ENCODE peak calls at places on chromosomes 2 and 18, in seven cellular contexts. F is GM23338, G is breast epithelium, I is K562, L is stomach, S is spleen, J is transverse colon. V is an unnamed sample.

GRCh38 chr18:38038242-38038641 is 472.6 kb upstream of the CELF4 start:
- DNase-seq in F (no peak), G (no peak), I (no peak), L (no peak), S (no peak), J (no peak), V (no peak)

GRCh38 chr2:9112079-9112721 is 94.4 kb upstream of the ASAP2 start:
- DNase-seq in F (no peak), G (no peak), I (peak; percentile 66), L (peak; percentile 42), S (no peak), J (no peak), V (no peak)

GRCh38 chr18:23981369-23981768 is 33.2 kb upstream of the TTC39C start:
- DNase-seq in F (no peak), G (no peak), I (no peak), L (no peak), S (no peak), J (no peak), V (no peak)

GRCh38 chr2:120452131-120452530 is 106.2 kb downstream of the INHBB start:
- DNase-seq in F (no peak), G (no peak), I (no peak), L (no peak), S (peak; percentile 51), J (no peak), V (no peak)

GRCh38 chr2:145040433-145040832 is 520.5 kb upstream of the ZEB2 start:
- DNase-seq in F (no peak), G (no peak), I (no peak), L (no peak), S (no peak), J (no peak), V (no peak)

GRCh38 chr2:107595749-107596148 is 230.9 kb upstream of the RGPD4 start:
- DNase-seq in F (peak; percentile 8), G (no peak), I (no peak), L (no peak), S (no peak), J (no peak), V (no peak)

GRCh38 chr2:231714639-231715498 is 6.5 kb downstream of the PTMA start:
- DNase-seq in F (peak; percentile 99), G (peak; percentile 72), I (peak; percentile 60), L (peak; percentile 80), S (peak; percentile 90), J (peak; percentile 81), V (peak; percentile 35)

GRCh38 chr2:178514664-178515063 is 34.4 kb downstream of the PLEKHA3 start:
- DNase-seq in F (no peak), G (no peak), I (no peak), L (no peak), S (no peak), J (no peak), V (no peak)

GRCh38 chr2:171550613-171551012 is 28.3 kb downstream of the CYBRD1 start:
- DNase-seq in F (no peak), G (no peak), I (no peak), L (no peak), S (no peak), J (no peak), V (no peak)

GRCh38 chr2:70887550-70888229 is 48.0 kb upstream of the ATP6V1B1 start:
- DNase-seq in F (peak; percentile 93), G (no peak), I (no peak), L (peak; percentile 40), S (no peak), J (peak; percentile 54), V (no peak)

GRCh38 chr2:73386342-73386868 is 769 bp downstream of the ALMS1 start:
- DNase-seq in F (peak; percentile 40), G (no peak), I (no peak), L (no peak), S (no peak), J (no peak), V (no peak)

GRCh38 chr2:195573314-195573713 is 83.7 kb upstream of the SLC39A10 start:
- DNase-seq in F (no peak), G (no peak), I (no peak), L (no peak), S (no peak), J (no peak), V (no peak)
- H3K27ac ChIP-seq in F (no peak overlapping the region), G (no peak overlapping the region), I (no peak overlapping the region), L (no peak overlapping the region), S (no peak overlapping the region), J (no peak overlapping the region), V (no peak overlapping the region)

DNA sequence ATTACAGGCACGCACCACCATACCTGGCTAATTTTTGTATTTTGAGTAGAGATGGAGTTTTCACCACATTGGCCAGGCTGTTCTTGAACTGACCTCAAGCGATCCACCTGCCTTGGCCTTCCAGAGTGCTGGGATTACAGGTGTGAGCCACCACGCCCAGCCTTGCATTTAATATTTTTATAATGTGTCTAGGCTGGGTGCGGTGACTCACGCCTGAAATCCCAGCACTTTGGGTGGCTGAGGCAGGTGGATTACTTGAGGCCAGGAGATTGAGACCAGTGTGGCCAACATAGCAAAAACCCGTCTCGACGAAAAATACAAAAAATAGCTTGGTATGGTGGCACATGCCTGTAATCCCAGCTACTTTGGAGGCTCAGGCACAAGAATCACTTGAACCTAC is 3.2 kb downstream of the RPL37A start:
- DNase-seq in F (no peak), G (no peak), I (no peak), L (no peak), S (no peak), J (peak; percentile 47), V (no peak)
- H3K4me3 ChIP-seq in F (peak overlapping the region; percentile 94), G (no peak overlapping the region), I (no peak overlapping the region), L (no peak overlapping the region), S (no peak overlapping the region), J (no peak overlapping the region), V (no peak overlapping the region)

DNA sequence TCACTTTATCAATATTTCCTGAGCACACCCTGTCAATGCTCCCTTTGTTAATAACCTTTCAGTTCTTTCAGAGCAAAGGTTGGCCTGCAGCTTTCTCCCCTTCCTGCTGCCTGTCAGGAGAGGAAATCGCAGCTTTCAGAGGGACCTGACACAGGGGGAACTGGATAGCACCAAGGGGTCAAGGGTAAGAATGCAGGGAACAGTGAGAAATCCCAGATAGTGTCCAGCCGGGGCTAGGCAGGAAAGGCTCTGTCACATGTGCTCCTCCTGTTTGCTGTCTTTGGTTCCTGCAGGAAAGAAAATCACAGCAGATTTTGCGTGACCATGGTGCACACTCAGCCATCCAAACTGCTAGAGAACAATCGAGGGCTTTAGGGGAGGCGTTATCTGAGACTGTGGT is 177.7 kb downstream of the ICOS start:
- DNase-seq in F (no peak), G (no peak), I (no peak), L (no peak), S (no peak), J (no peak), V (peak; percentile 45)
- TF ChIP-seq POLR2AphosphoS5 in F (no peak), G (peak; percentile 50), I (no peak), L (no peak), S (no peak), J (no peak), V (no peak)

DNA sequence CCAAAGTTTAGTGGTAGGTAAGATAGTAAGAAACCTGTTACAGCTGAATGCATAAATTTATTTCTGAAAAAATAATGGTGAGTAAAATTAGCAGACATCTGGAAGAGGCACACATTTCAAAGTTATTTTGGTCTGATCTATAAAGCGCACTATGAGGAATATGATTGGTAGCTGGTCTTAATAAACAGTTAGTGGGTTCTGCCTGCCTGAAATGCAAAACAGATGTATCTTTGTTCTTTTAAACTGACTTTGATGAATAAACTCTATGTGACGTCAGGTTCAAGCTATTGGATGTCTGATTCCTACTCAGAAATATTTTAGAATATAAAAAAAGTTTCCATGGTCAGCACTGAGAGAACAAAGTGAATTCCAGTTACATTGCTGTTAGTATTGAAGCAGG is 136.5 kb downstream of the TPGS2 start:
- DNase-seq in F (no peak), G (no peak), I (no peak), L (no peak), S (no peak), J (no peak), V (no peak)
- H3K27ac ChIP-seq in F (no peak overlapping the region), G (peak overlapping the region; percentile 48), I (no peak overlapping the region), L (no peak overlapping the region), S (no peak overlapping the region), J (peak overlapping the region; percentile 53), V (peak overlapping the region; percentile 27)

GRCh38 chr2:111169268-111169667 is 48.6 kb downstream of the BCL2L11 start:
- DNase-seq in F (no peak), G (no peak), I (no peak), L (no peak), S (no peak), J (no peak), V (no peak)

GRCh38 chr2:111166115-111166514 is 45.4 kb downstream of the BCL2L11 start:
- DNase-seq in F (no peak), G (no peak), I (no peak), L (no peak), S (no peak), J (no peak), V (no peak)

GRCh38 chr2:111169924-111170323 is 49.2 kb downstream of the BCL2L11 start:
- DNase-seq in F (no peak), G (no peak), I (no peak), L (no peak), S (no peak), J (no peak), V (no peak)

GRCh38 chr2:111167238-111168162 is 46.8 kb downstream of the BCL2L11 start:
- DNase-seq in F (no peak), G (no peak), I (no peak), L (no peak), S (no peak), J (no peak), V (no peak)

DNA sequence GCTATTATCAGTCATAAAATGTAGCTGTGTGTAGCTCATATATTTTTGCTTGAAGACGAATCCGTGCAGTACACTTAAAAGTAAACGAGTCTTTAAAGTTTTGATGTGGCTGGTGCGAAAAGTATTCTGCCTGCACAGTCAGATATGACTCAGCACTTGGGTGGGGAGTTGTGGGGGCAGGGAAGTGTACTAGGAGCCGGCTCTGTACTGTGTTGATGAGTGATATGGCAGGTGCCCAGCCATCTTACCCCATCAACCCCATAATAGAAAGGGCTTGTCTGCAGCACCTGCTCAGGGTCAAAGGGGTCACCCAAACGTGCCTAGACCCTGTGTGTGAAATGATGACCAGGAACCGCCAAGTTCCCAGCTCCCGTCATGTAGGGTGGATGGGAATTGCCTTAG is 47.8 kb downstream of the BCL2L11 start:
- DNase-seq in F (no peak), G (no peak), I (peak; percentile 88), L (peak; percentile 67), S (no peak), J (peak; percentile 57), V (no peak)
- H3K4me3 ChIP-seq in F (no peak overlapping the region), G (no peak overlapping the region), I (no peak overlapping the region), L (no peak overlapping the region), S (no peak overlapping the region), J (no peak overlapping the region), V (no peak overlapping the region)

DNA sequence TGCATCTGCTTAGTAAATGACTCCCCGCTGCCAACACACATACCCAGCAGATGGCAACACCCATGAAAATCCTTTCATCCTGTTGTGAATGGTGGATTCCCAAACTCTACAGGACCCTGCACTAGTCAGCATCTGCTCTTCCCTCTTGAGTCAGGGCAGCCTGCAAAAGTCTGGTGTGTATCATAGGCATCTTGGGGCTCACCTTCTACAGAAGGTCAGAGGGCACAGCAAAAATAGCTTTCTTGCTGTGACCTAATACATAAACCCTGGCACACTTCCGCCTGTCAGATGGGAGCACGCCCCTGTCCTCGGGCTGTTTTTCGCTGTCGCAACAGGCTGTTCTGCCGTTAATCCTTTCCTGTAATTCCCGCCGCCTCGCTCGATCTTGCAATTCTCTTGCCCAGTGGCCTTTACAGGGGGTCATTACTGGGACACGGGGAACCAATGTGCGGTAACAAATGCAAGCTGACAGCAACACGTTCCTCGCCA is 19.9 kb upstream of the SCYGR1 start:
- DNase-seq in F (no peak), G (peak; percentile 64), I (no peak), L (peak; percentile 43), S (peak; percentile 90), J (peak; percentile 31), V (peak; percentile 22)
- TF ChIP-seq POLR2AphosphoS5 in F (no peak), G (no peak), I (no peak), L (no peak), S (peak; percentile 26), J (no peak), V (peak; percentile 38)

V was measured in SK-N-MC.